ENCODE peak calls at places on chromosomes 3 and 15, in six cellular contexts. One of them, this sample, is unnamed.

GRCh38 chr3:154886437-154886836 is 193.7 kb upstream of the MME start:
- DNase-seq in GM12891: no peak
- DNase-seq in GM12878: no peak
- DNase-seq in K562: no peak
- DNase-seq in HepG2: no peak
- DNase-seq in SK-N-SH: peak
- DNase-seq in this sample: no peak

GRCh38 chr3:189269356-189269755 is 97.6 kb downstream of the TPRG1 start:
- DNase-seq in HepG2: no peak
- DNase-seq in GM12891: no peak
- DNase-seq in GM12878: no peak
- DNase-seq in K562: no peak
- DNase-seq in SK-N-SH: no peak
- DNase-seq in this sample: no peak

GRCh38 chr3:53146319-53146868 is 14.6 kb upstream of the PRKCD start:
- DNase-seq in GM12891: no peak
- DNase-seq in K562: no peak
- DNase-seq in GM12878: no peak
- DNase-seq in SK-N-SH: no peak
- DNase-seq in HepG2: no peak
- DNase-seq in this sample: no peak

GRCh38 chr3:113912551-113913246 is 35.1 kb upstream of the ZDHHC23 start:
- DNase-seq in SK-N-SH: peak
- DNase-seq in GM12891: peak
- DNase-seq in K562: peak
- DNase-seq in GM12878: peak
- DNase-seq in HepG2: peak
- DNase-seq in this sample: no peak

GRCh38 chr3:111649180-111649579 is 54.0 kb upstream of the ZBED2 start:
- DNase-seq in GM12878: no peak
- DNase-seq in SK-N-SH: no peak
- DNase-seq in HepG2: no peak
- DNase-seq in K562: no peak
- DNase-seq in GM12891: no peak
- DNase-seq in this sample: no peak

GRCh38 chr3:58044656-58045055 is 36.4 kb downstream of the FLNB start:
- DNase-seq in K562: no peak
- DNase-seq in SK-N-SH: no peak
- DNase-seq in GM12891: no peak
- DNase-seq in HepG2: no peak
- DNase-seq in GM12878: no peak
- DNase-seq in this sample: no peak

GRCh38 chr15:70833897-70834765 is 19.8 kb downstream of the LARP6 start:
- DNase-seq in HepG2: peak
- DNase-seq in K562: no peak
- DNase-seq in GM12891: no peak
- DNase-seq in SK-N-SH: no peak
- DNase-seq in GM12878: no peak
- DNase-seq in this sample: no peak

GRCh38 chr15:46854559-46854958 is 862.7 kb upstream of the SEMA6D start:
- DNase-seq in SK-N-SH: no peak
- DNase-seq in GM12878: no peak
- DNase-seq in HepG2: no peak
- DNase-seq in K562: no peak
- DNase-seq in GM12891: no peak
- DNase-seq in this sample: no peak

GRCh38 chr3:32951410-32951811 is at the start of gene CCR4:
- DNase-seq in K562: peak
- DNase-seq in GM12891: no peak
- DNase-seq in HepG2: no peak
- DNase-seq in GM12878: no peak
- DNase-seq in SK-N-SH: no peak
- DNase-seq in this sample: no peak

GRCh38 chr3:55879901-55880331 is 392.8 kb upstream of the WNT5A start:
- DNase-seq in GM12878: no peak
- DNase-seq in SK-N-SH: no peak
- DNase-seq in K562: no peak
- DNase-seq in HepG2: no peak
- DNase-seq in GM12891: no peak
- DNase-seq in this sample: no peak

GRCh38 chr3:42173307-42173706 is 82.2 kb downstream of the TRAK1 start:
- DNase-seq in SK-N-SH: no peak
- DNase-seq in GM12891: no peak
- DNase-seq in HepG2: no peak
- DNase-seq in GM12878: no peak
- DNase-seq in K562: no peak
- DNase-seq in this sample: no peak

GRCh38 chr3:43691120-43692002 is 623 bp downstream of the ABHD5 start:
- DNase-seq in K562: peak
- DNase-seq in SK-N-SH: peak
- DNase-seq in GM12891: peak
- DNase-seq in HepG2: peak
- DNase-seq in GM12878: no peak
- DNase-seq in this sample: peak

GRCh38 chr3:183506674-183507290 is 48.7 kb downstream of the KLHL6 start:
- DNase-seq in K562: no peak
- DNase-seq in SK-N-SH: no peak
- DNase-seq in HepG2: no peak
- DNase-seq in GM12891: no peak
- DNase-seq in GM12878: no peak
- DNase-seq in this sample: no peak

GRCh38 chr15:28100516-28101195 is 1.5 kb upstream of the OCA2 start:
- DNase-seq in HepG2: no peak
- DNase-seq in GM12891: no peak
- DNase-seq in GM12878: no peak
- DNase-seq in K562: no peak
- DNase-seq in SK-N-SH: no peak
- DNase-seq in this sample: no peak

GRCh38 chr3:149555941-149556340 is 81.4 kb downstream of the TM4SF4 start:
- DNase-seq in GM12878: no peak
- DNase-seq in K562: no peak
- DNase-seq in SK-N-SH: no peak
- DNase-seq in HepG2: no peak
- DNase-seq in GM12891: no peak
- DNase-seq in this sample: no peak

GRCh38 chr3:149552700-149553099 is 78.2 kb downstream of the TM4SF4 start:
- DNase-seq in GM12878: no peak
- DNase-seq in SK-N-SH: no peak
- DNase-seq in GM12891: no peak
- DNase-seq in K562: no peak
- DNase-seq in HepG2: no peak
- DNase-seq in this sample: no peak

GRCh38 chr3:149551500-149551899 is 77.0 kb downstream of the TM4SF4 start:
- DNase-seq in HepG2: no peak
- DNase-seq in K562: no peak
- DNase-seq in GM12878: no peak
- DNase-seq in SK-N-SH: no peak
- DNase-seq in GM12891: no peak
- DNase-seq in this sample: no peak

GRCh38 chr3:149553781-149554451 is 79.4 kb downstream of the TM4SF4 start:
- DNase-seq in K562: no peak
- DNase-seq in GM12891: no peak
- DNase-seq in GM12878: no peak
- DNase-seq in HepG2: no peak
- DNase-seq in SK-N-SH: peak
- DNase-seq in this sample: no peak

DNA sequence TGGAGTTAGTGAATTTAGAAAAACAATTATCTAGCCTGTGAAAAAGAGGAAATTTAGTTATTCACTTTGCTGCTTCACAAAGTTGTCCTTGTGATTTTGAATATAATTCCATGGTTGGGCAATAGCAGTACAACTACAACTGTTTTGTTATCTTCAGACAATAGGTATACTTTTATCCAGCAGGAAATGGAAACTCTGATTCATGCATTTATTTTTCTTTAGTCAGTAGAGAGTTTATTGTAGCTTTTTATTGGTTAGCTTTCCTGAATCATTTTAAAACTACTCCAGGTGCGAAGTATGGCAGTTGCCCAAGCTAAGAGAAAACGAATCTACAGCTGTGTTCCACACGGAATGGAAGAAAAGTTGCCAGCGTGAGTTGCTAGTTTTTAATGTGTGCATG is 80.3 kb downstream of the TM4SF4 start:
- DNase-seq in HepG2: no peak
- DNase-seq in SK-N-SH: no peak
- DNase-seq in K562: no peak
- DNase-seq in GM12878: no peak
- DNase-seq in GM12891: no peak
- DNase-seq in this sample: no peak
- TF ChIP-seq POLR2AphosphoS5 in HepG2: no peak
- TF ChIP-seq POLR2AphosphoS5 in SK-N-SH: no peak
- TF ChIP-seq POLR2AphosphoS5 in K562: no peak
- TF ChIP-seq POLR2AphosphoS5 in GM12878: no peak
- TF ChIP-seq POLR2AphosphoS5 in GM12891: no peak
- TF ChIP-seq POLR2AphosphoS5 in this sample: no peak

DNA sequence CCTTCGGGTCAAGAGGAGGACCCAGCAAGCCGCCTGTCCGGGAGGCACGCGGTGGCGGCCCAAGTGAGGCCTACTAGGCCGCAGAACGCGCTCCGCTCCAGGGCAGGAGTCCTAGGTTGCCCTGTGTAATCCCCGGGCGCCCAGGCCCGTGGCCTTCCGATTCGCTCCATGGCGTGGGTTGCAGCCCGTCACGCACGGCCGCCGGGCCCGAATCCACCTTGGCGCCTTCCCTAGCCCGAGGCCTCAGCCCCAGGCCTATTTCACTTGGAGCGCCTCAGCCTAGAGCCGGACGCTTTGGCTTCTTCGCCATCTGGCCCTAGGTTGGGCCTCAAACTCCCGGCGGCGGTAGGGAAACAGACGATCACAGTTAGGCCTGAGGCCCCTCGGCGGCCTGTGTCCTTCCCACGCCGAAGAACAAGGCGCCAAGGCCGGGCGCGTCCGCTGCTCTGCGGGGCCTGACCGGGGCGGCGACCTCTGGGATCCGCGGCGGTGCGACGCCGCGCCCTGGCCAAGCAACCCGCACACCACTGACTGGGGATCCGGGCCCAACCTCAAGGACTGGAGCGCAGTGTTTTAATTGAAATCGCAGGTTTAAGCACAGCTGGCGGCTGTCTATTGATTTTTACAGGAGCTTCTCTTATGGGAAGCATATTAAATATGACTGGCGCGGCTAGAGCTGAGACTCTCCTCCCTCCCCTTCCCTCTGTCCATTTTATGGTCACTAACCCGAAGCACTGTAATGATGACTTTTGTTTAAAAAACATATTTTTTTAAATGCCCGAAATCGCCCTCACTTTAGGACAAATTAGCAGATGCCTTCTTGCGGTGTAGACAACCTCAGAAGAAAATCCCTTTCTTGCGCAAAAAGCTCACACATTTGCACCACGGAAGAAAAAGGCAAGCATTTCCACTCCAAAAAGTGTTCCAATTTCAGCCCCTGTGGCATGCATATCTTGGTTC is 3.8 kb upstream of the FEZF2 start:
- DNase-seq in K562: no peak
- DNase-seq in GM12891: no peak
- DNase-seq in SK-N-SH: peak
- DNase-seq in HepG2: no peak
- DNase-seq in GM12878: no peak
- DNase-seq in this sample: no peak
- TF ChIP-seq TAF1 in K562: no peak
- TF ChIP-seq TAF1 in GM12891: no peak
- TF ChIP-seq TAF1 in SK-N-SH: no peak
- TF ChIP-seq TAF1 in HepG2: no peak
- TF ChIP-seq TAF1 in GM12878: no peak
- TF ChIP-seq TAF1 in this sample: no peak

DNA sequence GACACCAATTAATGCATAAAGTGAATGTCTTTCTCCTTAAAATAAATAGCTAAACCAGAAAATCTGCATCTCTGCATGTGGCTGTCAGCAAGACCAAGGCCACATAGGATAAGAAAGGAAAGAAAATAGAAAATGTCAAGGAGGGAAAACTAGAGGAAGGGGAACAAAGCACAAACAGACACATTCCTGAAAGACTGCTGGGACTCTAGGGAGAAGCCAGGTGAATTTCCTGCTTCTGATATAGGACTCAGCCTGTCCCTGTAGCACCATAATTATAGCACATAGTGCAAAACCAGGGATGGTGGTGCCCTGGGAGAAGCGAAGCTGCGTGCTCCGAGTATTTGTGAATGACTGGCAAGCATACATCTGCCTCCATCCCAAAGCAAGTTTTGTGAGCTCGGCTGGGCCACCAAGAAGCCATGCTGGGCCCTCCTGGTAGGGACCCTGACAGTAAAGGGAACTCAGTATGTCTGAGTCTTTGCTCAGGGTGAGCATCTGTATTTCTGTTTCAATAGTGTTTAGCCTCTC is 14.2 kb downstream of the FSTL1 start:
- DNase-seq in GM12878: no peak
- DNase-seq in SK-N-SH: no peak
- DNase-seq in K562: no peak
- DNase-seq in HepG2: no peak
- DNase-seq in GM12891: no peak
- DNase-seq in this sample: no peak
- TF ChIP-seq POLR2AphosphoS5 in GM12878: no peak
- TF ChIP-seq POLR2AphosphoS5 in SK-N-SH: no peak
- TF ChIP-seq POLR2AphosphoS5 in K562: no peak
- TF ChIP-seq POLR2AphosphoS5 in HepG2: no peak
- TF ChIP-seq POLR2AphosphoS5 in GM12891: no peak
- TF ChIP-seq POLR2AphosphoS5 in this sample: no peak

GRCh38 chr3:188214442-188214841 is 60.5 kb downstream of the LPP start:
- DNase-seq in GM12878: no peak
- DNase-seq in K562: no peak
- DNase-seq in SK-N-SH: no peak
- DNase-seq in GM12891: no peak
- DNase-seq in HepG2: peak
- DNase-seq in this sample: no peak

GRCh38 chr3:188211476-188211875 is 57.5 kb downstream of the LPP start:
- DNase-seq in K562: no peak
- DNase-seq in GM12878: no peak
- DNase-seq in SK-N-SH: no peak
- DNase-seq in HepG2: no peak
- DNase-seq in GM12891: no peak
- DNase-seq in this sample: no peak

GRCh38 chr3:188208751-188209433 is 54.9 kb downstream of the LPP start:
- DNase-seq in GM12878: no peak
- DNase-seq in GM12891: no peak
- DNase-seq in HepG2: no peak
- DNase-seq in K562: no peak
- DNase-seq in SK-N-SH: no peak
- DNase-seq in this sample: no peak

GRCh38 chr3:188209740-188210139 is 55.8 kb downstream of the LPP start:
- DNase-seq in SK-N-SH: no peak
- DNase-seq in GM12891: no peak
- DNase-seq in K562: no peak
- DNase-seq in HepG2: no peak
- DNase-seq in GM12878: no peak
- DNase-seq in this sample: no peak

DNA sequence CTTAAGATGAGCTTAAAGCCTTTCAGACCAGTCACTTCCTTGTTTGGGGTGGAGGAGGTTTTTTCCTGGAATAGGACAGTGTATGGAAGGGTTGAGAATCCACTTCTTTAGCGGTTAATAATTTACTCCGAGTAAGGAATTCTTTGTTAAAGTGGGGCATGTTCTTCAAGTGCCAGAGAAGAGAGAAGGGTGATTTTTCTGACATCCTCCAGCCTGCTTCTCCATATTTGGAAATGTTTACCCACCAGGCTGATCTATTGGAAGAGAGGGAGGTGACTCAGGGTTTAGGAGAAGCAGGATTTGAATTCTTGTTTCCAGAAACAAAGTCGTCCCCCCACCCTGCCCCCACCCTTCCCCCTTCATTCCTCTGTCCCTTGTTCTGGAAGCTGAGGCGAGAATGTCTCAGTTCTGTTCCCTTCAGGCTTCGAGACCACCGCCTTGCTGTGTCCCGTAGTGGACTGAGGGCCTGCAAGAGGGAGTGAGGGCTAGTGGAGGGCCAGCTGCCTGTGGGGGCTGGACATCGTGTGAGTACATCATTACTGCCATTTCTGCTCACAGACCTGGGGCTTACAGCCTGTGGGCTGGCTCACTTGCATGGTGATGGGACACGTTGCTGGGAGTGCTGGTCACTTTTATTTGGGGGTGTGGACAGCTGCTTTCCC is 58.5 kb downstream of the LPP start:
- DNase-seq in GM12878: no peak
- DNase-seq in SK-N-SH: no peak
- DNase-seq in K562: no peak
- DNase-seq in HepG2: peak
- DNase-seq in GM12891: no peak
- DNase-seq in this sample: no peak
- TF ChIP-seq TAF1 in GM12878: no peak
- TF ChIP-seq TAF1 in SK-N-SH: no peak
- TF ChIP-seq TAF1 in K562: no peak
- TF ChIP-seq TAF1 in HepG2: no peak
- TF ChIP-seq TAF1 in GM12891: no peak
- TF ChIP-seq TAF1 in this sample: no peak

This sample was measured in GM12892.